ENCODE peak calls at places on chromosomes 12 and 14, in four cellular contexts. H is GM04504, W is D341Med, F is anterior cingulate cortex. J is an unnamed sample.

GRCh38 chr12:116480210-116480818 is 78.9 kb upstream of the MAP1LC3B2 start:
- DNase-seq in H (no peak), W (no peak), F (no peak), J (no peak)

GRCh38 chr12:153080-153746 is 60.7 kb downstream of the SLC6A12 start:
- DNase-seq in H (no peak), W (peak), F (no peak), J (no peak)

GRCh38 chr14:94395900-94396574 is 7.6 kb upstream of the SERPINA1 start:
- DNase-seq in H (no peak), W (no peak), F (no peak), J (no peak)

GRCh38 chr12:15278816-15279658 is 43.3 kb upstream of the PTPRO start:
- DNase-seq in H (peak), W (no peak), F (peak), J (no peak)

GRCh38 chr14:73888971-73889370 is 2.3 kb downstream of the ZNF410 start:
- DNase-seq in H (peak), W (no peak), F (no peak), J (no peak)

GRCh38 chr14:89990623-89991275 is 35.0 kb downstream of the TDP1 start:
- DNase-seq in H (no peak), W (no peak), F (no peak), J (no peak)

GRCh38 chr12:69405466-69405865 is 45.9 kb downstream of the YEATS4 start:
- DNase-seq in H (peak), W (no peak), F (no peak), J (no peak)

GRCh38 chr12:28650906-28651305 is 460.6 kb downstream of the CCDC91 start:
- DNase-seq in H (no peak), W (no peak), F (no peak), J (no peak)

GRCh38 chr14:97280526-97280925 is 483.3 kb downstream of the VRK1 start:
- DNase-seq in H (no peak), W (no peak), F (no peak), J (no peak)

GRCh38 chr12:114812858-114813761 is 129.1 kb upstream of the TBX3 start:
- DNase-seq in H (no peak), W (no peak), F (peak), J (peak)

GRCh38 chr12:132824053-132824452 is 4.6 kb downstream of the GOLGA3 start:
- DNase-seq in H (no peak), W (no peak), F (no peak), J (no peak)

GRCh38 chr14:99389171-99389826 is 91.4 kb downstream of the SETD3 start:
- DNase-seq in H (no peak), W (peak), F (no peak), J (no peak)

GRCh38 chr12:115394498-115395220 is 710.7 kb upstream of the TBX3 start:
- DNase-seq in H (no peak), W (no peak), F (no peak), J (no peak)

GRCh38 chr12:28961948-28962384 is 187.1 kb upstream of the FAR2 start:
- DNase-seq in H (no peak), W (no peak), F (no peak), J (no peak)

GRCh38 chr14:102481791-102482238 is 27.8 kb downstream of the ANKRD9 start:
- DNase-seq in H (peak), W (no peak), F (no peak), J (no peak)

GRCh38 chr12:3091650-3092207 is 14.6 kb downstream of the TSPAN9 start:
- DNase-seq in H (no peak), W (no peak), F (no peak), J (no peak)

GRCh38 chr12:106205208-106206069 is 42.4 kb downstream of the CKAP4 start:
- DNase-seq in H (no peak), W (peak), F (peak), J (no peak)

GRCh38 chr12:132197581-132198281 is 53.5 kb downstream of the NOC4L start:
- DNase-seq in H (no peak), W (no peak), F (no peak), J (peak)

GRCh38 chr14:63672417-63673180 is 30.9 kb upstream of the WDR89 start:
- DNase-seq in H (no peak), W (peak), F (no peak), J (no peak)

GRCh38 chr14:63840981-63841380 is 11.8 kb upstream of the SYNE2 start:
- DNase-seq in H (no peak), W (peak), F (no peak), J (no peak)

GRCh38 chr14:32560213-32560857 is 231.2 kb downstream of the AKAP6 start:
- DNase-seq in H (peak), W (peak), F (peak), J (peak)

GRCh38 chr12:111546758-111547383 is 52.2 kb downstream of the ATXN2 start:
- DNase-seq in H (no peak), W (no peak), F (no peak), J (no peak)

GRCh38 chr14:34012978-34013713 is 62.3 kb upstream of the EGLN3 start:
- DNase-seq in H (no peak), W (no peak), F (no peak), J (no peak)

GRCh38 chr12:64256166-64256800 is 34.2 kb upstream of the KICS2 start:
- DNase-seq in H (peak), W (no peak), F (no peak), J (peak)

GRCh38 chr12:3342051-3342450 is 149.0 kb upstream of the PRMT8 start:
- DNase-seq in H (no peak), W (peak), F (peak), J (peak)

GRCh38 chr14:91416744-91417133 is 881 bp downstream of the CCDC88C start:
- DNase-seq in H (no peak), W (peak), F (no peak), J (no peak)

GRCh38 chr12:52216807-52217206 is 16.2 kb upstream of the KRT7 start:
- DNase-seq in H (no peak), W (no peak), F (no peak), J (no peak)

GRCh38 chr14:45253754-45254300 is 825 bp upstream of the MIS18BP1 start:
- DNase-seq in H (no peak), W (peak), F (no peak), J (no peak)